ENCODE peak calls at places on chromosomes 6 and 20, in five cellular contexts. G is H9, C is IMR-90, M is H1, S is mesendoderm. I is an unnamed sample.

GRCh38 chr6:166908812-166909211 is 47.5 kb downstream of the RNASET2 start:
- DNase-seq in G (no peak), C (no peak), S (no peak), M (no peak), I (no peak)

GRCh38 chr6:128803911-128804310 is 79.0 kb upstream of the LAMA2 start:
- DNase-seq in S (no peak), C (peak; percentile 90), G (no peak), M (no peak), I (peak; percentile 16)

GRCh38 chr6:15504581-15505350 is 158.1 kb downstream of the DTNBP1 start:
- DNase-seq in C (peak; percentile 98), M (no peak), G (no peak), S (no peak), I (peak; percentile 99)

GRCh38 chr20:6731951-6732580 is 35.4 kb upstream of the BMP2 start:
- DNase-seq in C (no peak), G (no peak), S (no peak), M (no peak), I (no peak)

GRCh38 chr20:47785900-47786762 is 850 bp upstream of the SULF2 start:
- DNase-seq in C (peak; percentile 71), S (peak; percentile 80), M (no peak), G (peak; percentile 67), I (peak; percentile 90)

GRCh38 chr6:96015791-96016776 is at the start of gene FUT9:
- DNase-seq in M (peak; percentile 70), G (peak; percentile 86), C (no peak), S (peak; percentile 82), I (no peak)

GRCh38 chr6:74731204-74731603 is 474.6 kb downstream of the COL12A1 start:
- DNase-seq in S (no peak), M (no peak), G (no peak), C (peak; percentile 65), I (peak; percentile 36)

GRCh38 chr6:111478064-111478476 is 4.9 kb downstream of the REV3L start:
- DNase-seq in M (no peak), S (peak; percentile 65), G (no peak), C (peak; percentile 55), I (peak; percentile 53)

GRCh38 chr20:63025534-63026331 is 19.0 kb upstream of the BHLHE23 start:
- DNase-seq in G (peak; percentile 34), C (peak; percentile 7), M (no peak), S (no peak), I (no peak)

GRCh38 chr20:24795444-24795843 is 153.6 kb upstream of the CST7 start:
- DNase-seq in G (no peak), S (no peak), C (peak; percentile 1), M (no peak), I (no peak)

GRCh38 chr6:127893541-127893940 is 7.3 kb downstream of the THEMIS start:
- DNase-seq in C (no peak), S (peak; percentile 41), G (no peak), M (no peak), I (no peak)

GRCh38 chr20:63234693-63235398 is 859 bp upstream of the BIRC7 start:
- DNase-seq in S (peak; percentile 87), M (no peak), C (no peak), G (peak; percentile 83), I (peak; percentile 44)

GRCh38 chr6:47414517-47415167 is 62.9 kb upstream of the CD2AP start:
- DNase-seq in M (no peak), C (peak; percentile 48), S (peak; percentile 34), G (no peak), I (peak; percentile 92)

GRCh38 chr6:24931752-24932691 is 3.7 kb downstream of the RIPOR2 start:
- DNase-seq in M (no peak), C (peak; percentile 67), S (no peak), G (no peak), I (peak; percentile 83)

GRCh38 chr6:81890846-81891245 is 138.4 kb upstream of the TENT5A start:
- DNase-seq in C (peak; percentile 53), S (no peak), M (no peak), G (no peak), I (no peak)

GRCh38 chr6:156013155-156013554 is 557.5 kb upstream of the NOX3 start:
- DNase-seq in M (no peak), G (no peak), C (no peak), S (no peak), I (no peak)

GRCh38 chr6:109478222-109478805 is 4.7 kb downstream of the ZBTB24 start:
- DNase-seq in S (no peak), G (no peak), C (no peak), M (no peak), I (no peak)

GRCh38 chr6:135876048-135876447 is 24.5 kb downstream of the PDE7B start:
- DNase-seq in C (no peak), S (no peak), M (no peak), G (peak; percentile 27), I (no peak)

GRCh38 chr6:129635396-129636164 is 74.4 kb downstream of the ARHGAP18 start:
- DNase-seq in S (no peak), M (no peak), G (no peak), C (peak; percentile 81), I (peak; percentile 49)

GRCh38 chr6:568954-569523 is 87.9 kb downstream of the HUS1B start:
- DNase-seq in C (no peak), S (no peak), G (no peak), M (no peak), I (no peak)

GRCh38 chr6:105359419-105360366 is 43.2 kb downstream of the PREP start:
- DNase-seq in C (peak; percentile 96), G (no peak), M (no peak), S (peak; percentile 38), I (peak; percentile 85)

GRCh38 chr6:68368845-68369244 is 266.2 kb upstream of the ADGRB3 start:
- DNase-seq in G (no peak), M (no peak), C (no peak), S (no peak), I (no peak)

GRCh38 chr6:151958332-151958731 is 150.8 kb downstream of the ESR1 start:
- DNase-seq in M (no peak), S (no peak), C (no peak), G (no peak), I (no peak)

GRCh38 chr6:57275384-57275783 is 42.0 kb upstream of the PRIM2 start:
- DNase-seq in M (no peak), S (no peak), G (no peak), C (no peak), I (no peak)

GRCh38 chr6:158819977-158820632 is 937 bp upstream of the EZR start:
- DNase-seq in G (no peak), S (peak; percentile 59), C (no peak), M (no peak), I (peak; percentile 60)

GRCh38 chr6:39228992-39229767 is at the start of gene KCNK5:
- DNase-seq in S (peak; percentile 93), M (peak; percentile 80), G (peak; percentile 94), C (peak; percentile 2), I (peak; percentile 38)

GRCh38 chr20:33316958-33317357 is 33.9 kb downstream of the BPIFB1 start:
- DNase-seq in M (no peak), G (no peak), S (no peak), C (no peak), I (no peak)

GRCh38 chr20:33322456-33322855 is 39.4 kb downstream of the BPIFB1 start:
- DNase-seq in C (no peak), M (no peak), S (no peak), G (no peak), I (no peak)

GRCh38 chr20:33318096-33318429 is 35.0 kb downstream of the BPIFB1 start:
- DNase-seq in S (no peak), C (no peak), G (peak; percentile 42), M (no peak), I (no peak)

GRCh38 chr20:33317424-33318095 is 34.5 kb downstream of the BPIFB1 start:
- DNase-seq in C (no peak), G (no peak), S (no peak), M (no peak), I (no peak)

DNA sequence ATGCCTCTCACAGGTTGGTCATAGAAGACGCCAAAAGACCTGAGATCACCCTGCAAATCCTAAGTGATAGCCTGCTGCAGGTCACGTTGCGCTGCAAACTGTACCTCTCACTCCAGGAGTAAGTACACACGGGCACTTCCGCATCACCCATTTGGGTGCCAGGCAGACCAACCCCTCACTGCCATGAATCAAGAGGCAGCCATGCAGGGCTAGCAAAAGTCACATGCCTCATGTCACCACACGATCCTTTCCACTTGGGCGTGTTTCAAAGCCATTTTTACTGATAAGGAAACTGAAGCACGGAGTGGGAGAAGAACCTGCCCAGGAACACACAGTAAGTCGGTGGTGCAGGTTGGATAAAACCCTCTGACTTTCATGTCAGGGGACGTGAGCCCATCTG is 37.0 kb downstream of the BPIFB1 start:
- DNase-seq in C (no peak), G (no peak), S (no peak), M (no peak), I (no peak)
- H3K23ac ChIP-seq in C (no peak overlapping the region), G (no peak overlapping the region), S (no peak overlapping the region), M (no peak overlapping the region), I (no peak overlapping the region)

GRCh38 chr6:7726416-7727149 is 684 bp downstream of the BMP6 start:
- DNase-seq in G (peak; percentile 57), S (peak; percentile 50), M (no peak), C (no peak), I (peak; percentile 18)
- H3K18ac ChIP-seq in G (no peak overlapping the region), S (no peak overlapping the region), M (no peak overlapping the region), C (no peak overlapping the region), I (no peak overlapping the region)

DNA sequence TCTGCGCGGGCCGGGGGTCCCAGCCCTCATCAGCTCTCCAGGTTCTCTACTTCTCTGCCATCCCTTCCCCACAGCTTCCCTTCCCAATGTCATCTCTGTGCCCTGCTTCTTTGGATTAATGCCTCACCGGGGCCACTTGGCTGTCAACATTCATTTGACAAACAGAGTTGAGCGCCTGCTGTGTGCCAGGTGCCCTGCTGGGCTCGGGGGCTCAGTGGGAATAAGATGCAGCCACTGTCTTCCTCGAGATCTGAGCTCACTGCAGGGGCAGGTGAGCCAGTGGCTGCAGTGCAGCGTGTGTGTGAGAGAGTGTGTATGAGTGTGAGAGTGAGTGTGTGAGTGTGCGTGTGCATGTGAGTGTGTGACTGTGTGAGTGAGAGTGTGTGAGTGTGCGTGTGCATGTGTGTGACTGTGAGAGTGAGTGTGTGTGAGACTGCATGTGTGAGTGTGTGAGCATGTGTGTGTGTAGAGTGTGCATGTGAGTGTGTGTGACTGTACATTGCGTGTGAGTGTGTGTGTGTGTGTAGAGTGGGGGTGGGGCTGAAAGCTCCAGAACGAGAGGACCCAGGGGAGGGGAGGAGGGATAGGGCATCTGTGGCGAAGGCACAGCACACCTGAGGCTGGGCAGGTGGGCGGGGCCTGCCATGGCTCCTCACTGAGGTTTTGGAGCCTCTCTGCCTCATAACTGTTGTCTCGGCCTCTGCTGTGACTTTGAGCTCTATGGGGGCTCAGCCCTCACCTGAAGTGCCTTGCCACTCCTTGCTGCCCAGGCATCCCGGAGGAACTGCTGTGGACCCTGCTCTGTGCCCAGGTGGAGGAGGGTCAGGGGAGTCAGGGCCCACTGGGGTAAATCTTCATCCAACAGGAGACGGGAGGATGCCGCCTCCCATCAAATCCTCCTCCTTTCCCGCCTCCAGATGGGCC is 36.5 kb upstream of the PHACTR3 start:
- DNase-seq in S (no peak), M (no peak), C (no peak), G (no peak), I (no peak)
- H3K23ac ChIP-seq in S (no peak overlapping the region), M (no peak overlapping the region), C (no peak overlapping the region), G (no peak overlapping the region), I (no peak overlapping the region)

GRCh38 chr20:37979021-37979985 is 54.0 kb downstream of the TTI1 start:
- DNase-seq in M (no peak), S (no peak), C (no peak), G (no peak), I (no peak)

GRCh38 chr20:37976862-37977261 is 56.4 kb downstream of the TTI1 start:
- DNase-seq in G (no peak), M (no peak), S (peak; percentile 16), C (no peak), I (no peak)

GRCh38 chr20:37980383-37980782 is 52.9 kb downstream of the TTI1 start:
- DNase-seq in C (no peak), M (no peak), G (no peak), S (no peak), I (no peak)

GRCh38 chr20:37980876-37981275 is 52.4 kb downstream of the TTI1 start:
- DNase-seq in G (no peak), S (no peak), M (no peak), C (no peak), I (no peak)

GRCh38 chr20:37977786-37978185 is 55.5 kb downstream of the TTI1 start:
- DNase-seq in G (no peak), S (no peak), M (no peak), C (no peak), I (no peak)
- H3K18ac ChIP-seq in G (no peak overlapping the region), S (no peak overlapping the region), M (no peak overlapping the region), C (no peak overlapping the region), I (no peak overlapping the region)